ENCODE peak calls at places on chromosomes 2 and 18, in eight cellular contexts. Z is ovary, M is myocyte, R is fibroblast of pulmonary artery, S is mucosa of descending colon, N is GM20000, P is iris pigment epithelial cell, X is H1. E is an unnamed sample.

GRCh38 chr2:74741651-74742050 is 87.6 kb downstream of the SEMA4F start:
- DNase-seq in Z (no peak), M (peak; percentile 82), R (no peak), S (no peak), N (no peak), P (no peak), X (no peak), E (no peak)

GRCh38 chr2:107757223-107757622 is 69.5 kb upstream of the RGPD4 start:
- DNase-seq in Z (no peak), M (no peak), R (no peak), S (no peak), N (no peak), P (no peak), X (no peak), E (no peak)

GRCh38 chr2:158724803-158725271 is 70.3 kb upstream of the DAPL1 start:
- DNase-seq in Z (no peak), M (peak; percentile 57), R (no peak), S (no peak), N (no peak), P (peak; percentile 10), X (no peak), E (no peak)

GRCh38 chr18:42274488-42275137 is 319.6 kb downstream of the PIK3C3 start:
- DNase-seq in Z (no peak), M (peak; percentile 58), R (peak; percentile 35), S (no peak), N (no peak), P (peak; percentile 17), X (no peak), E (no peak)

GRCh38 chr2:240064898-240065297 is 11.6 kb upstream of the OR6B3 start:
- DNase-seq in Z (no peak), M (no peak), R (no peak), S (no peak), N (no peak), P (no peak), X (no peak), E (no peak)

GRCh38 chr2:230687498-230687897 is 25.1 kb upstream of the CAB39 start:
- DNase-seq in Z (no peak), M (peak; percentile 48), R (no peak), S (peak; percentile 43), N (no peak), P (peak; percentile 51), X (no peak), E (no peak)

GRCh38 chr2:71102981-71103681 is 26.9 kb downstream of the MCEE start:
- DNase-seq in Z (no peak), M (no peak), R (no peak), S (no peak), N (no peak), P (no peak), X (no peak), E (no peak)

GRCh38 chr2:183522441-183522840 is 398.2 kb downstream of the NUP35 start:
- DNase-seq in Z (no peak), M (no peak), R (no peak), S (no peak), N (no peak), P (no peak), X (no peak), E (no peak)

GRCh38 chr2:218270721-218271486 is 585 bp downstream of the PNKD start:
- DNase-seq in Z (no peak), M (no peak), R (no peak), S (no peak), N (no peak), P (no peak), X (no peak), E (no peak)

GRCh38 chr2:10638093-10638492 is 51.7 kb downstream of the NOL10 start:
- DNase-seq in Z (no peak), M (no peak), R (no peak), S (no peak), N (no peak), P (no peak), X (no peak), E (no peak)